ENCODE peak calls at places on chromosomes 12 and 14, in ten cellular contexts. C is GM13977, P is Calu3, J is neural crest cell, Z is transverse colon, V is K562, Y is tibial nerve, B is keratinocyte, W is A549, G is DND-41. S is an unnamed sample.

GRCh38 chr12:12716151-12716844 is 870 bp upstream of the CDKN1B start:
- DNase-seq in Y (peak), J (no peak), V (no peak), Z (no peak), C (no peak), B (no peak), G (peak), W (no peak), P (no peak), S (no peak)

GRCh38 chr12:64883264-64884163 is 59.1 kb downstream of the TBC1D30 start:
- DNase-seq in W (peak), Y (no peak), P (no peak), V (no peak), J (no peak), C (no peak), G (no peak), Z (no peak), B (no peak), S (no peak)

GRCh38 chr12:100141998-100142850 is 450 bp downstream of the BLTP3B start:
- DNase-seq in J (peak), Z (peak), Y (peak), V (peak), B (no peak), C (peak), G (peak), W (no peak), P (peak), S (peak)

GRCh38 chr14:100893228-100893601 is 10.3 kb downstream of the RTL1 start:
- DNase-seq in W (no peak), Z (no peak), B (no peak), P (no peak), J (no peak), G (no peak), C (no peak), V (no peak), Y (no peak), S (no peak)

GRCh38 chr12:121697093-121697698 is 15.4 kb upstream of the TMEM120B start:
- DNase-seq in G (no peak), W (peak), Z (no peak), P (peak), Y (peak), B (no peak), V (peak), C (peak), J (no peak), S (peak)

GRCh38 chr12:52354197-52354596 is 13.1 kb downstream of the KRT85 start:
- DNase-seq in Y (no peak), Z (no peak), G (no peak), C (no peak), P (no peak), V (no peak), W (no peak), B (no peak), J (no peak), S (no peak)

GRCh38 chr14:63273717-63274673 is 44.7 kb downstream of the GPHB5 start:
- DNase-seq in B (no peak), Y (peak), J (no peak), Z (no peak), G (no peak), V (no peak), P (no peak), C (no peak), W (no peak), S (no peak)

GRCh38 chr14:63745272-63745671 is 17.4 kb upstream of the SGPP1 start:
- DNase-seq in Z (no peak), Y (no peak), B (no peak), J (no peak), P (no peak), W (no peak), V (no peak), C (no peak), G (no peak), S (no peak)

GRCh38 chr12:119649202-119649808 is 18.6 kb upstream of the PRKAB1 start:
- DNase-seq in V (peak), J (no peak), C (peak), W (peak), Y (no peak), G (no peak), P (no peak), B (no peak), Z (no peak), S (no peak)

GRCh38 chr12:54304187-54304810 is 3.5 kb upstream of the NFE2 start:
- DNase-seq in V (peak), P (peak), Z (peak), B (no peak), Y (peak), G (peak), J (no peak), W (no peak), C (no peak), S (no peak)
- TF ChIP-seq CTCF in V (no peak), P (no peak), Z (no peak), B (no peak), Y (no peak), G (no peak), J (no peak), W (no peak), C (no peak), S (no peak)

GRCh38 chr12:123288751-123289346 is 17.2 kb upstream of the CDK2AP1 start:
- DNase-seq in G (no peak), V (no peak), J (no peak), Z (no peak), P (no peak), B (no peak), Y (no peak), W (no peak), C (no peak), S (no peak)

GRCh38 chr12:123289911-123290310 is 18.3 kb upstream of the CDK2AP1 start:
- DNase-seq in V (no peak), Y (no peak), B (no peak), J (no peak), W (no peak), C (no peak), Z (no peak), P (no peak), G (no peak), S (no peak)

DNA sequence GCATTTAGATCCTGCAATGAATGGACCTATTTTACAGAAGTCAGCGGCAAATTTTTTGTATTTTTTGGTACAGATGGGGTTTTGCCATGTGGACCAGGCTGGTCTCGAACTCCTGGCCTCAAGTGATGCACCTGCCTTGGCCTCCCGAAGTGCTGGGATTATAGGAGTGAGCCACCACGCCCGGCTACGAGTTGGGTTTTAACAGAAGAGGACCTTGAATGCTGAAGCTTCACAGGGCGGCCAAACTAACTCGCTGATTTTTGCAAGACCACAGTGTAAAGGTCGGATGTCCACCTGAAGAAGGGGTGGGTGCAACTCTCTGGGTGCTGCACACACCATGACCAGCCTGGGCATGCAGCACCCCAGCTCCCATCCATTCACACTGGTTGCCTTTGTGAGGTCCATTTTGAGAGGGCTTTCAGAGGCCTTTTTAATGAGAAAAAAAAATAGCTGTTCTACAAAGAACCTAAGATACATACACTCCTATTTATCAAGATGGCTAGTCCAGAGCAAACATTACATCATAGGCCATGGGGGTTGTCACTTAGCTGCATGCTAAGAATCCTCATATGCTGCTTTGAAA is 21.6 kb upstream of the CDK2AP1 start:
- DNase-seq in J (no peak), V (no peak), P (no peak), Z (no peak), Y (no peak), B (no peak), W (no peak), G (no peak), C (no peak), S (no peak)
- TF ChIP-seq CTCF in J (no peak), V (no peak), P (no peak), Z (no peak), Y (no peak), B (no peak), W (no peak), G (no peak), C (no peak), S (no peak)

GRCh38 chr12:7937867-7938506 is 2.0 kb upstream of the SLC2A3 start:
- DNase-seq in Z (no peak), C (no peak), V (peak), Y (no peak), P (no peak), G (peak), B (no peak), J (no peak), W (peak), S (peak)
- TF ChIP-seq CTCF in Z (no peak), C (no peak), V (no peak), Y (no peak), P (peak), G (peak), B (no peak), J (peak), W (peak), S (peak)

GRCh38 chr14:37251778-37252177 is 54.0 kb downstream of the MIPOL1 start:
- DNase-seq in V (no peak), G (no peak), W (no peak), Y (no peak), C (no peak), J (no peak), B (no peak), P (no peak), Z (no peak), S (no peak)
- TF ChIP-seq CTCF in V (peak), G (no peak), W (peak), Y (no peak), C (no peak), J (peak), B (no peak), P (peak), Z (no peak), S (peak)